ENCODE peak calls at places on chromosomes 2 and 18, in seven cellular contexts. J is naive thymus-derived CD4-positive, alpha-beta T cell; G is left ventricle myocardium inferior; M is tibial artery; B is A673; F is thoracic aorta; D is GM23248. R is an unnamed sample.

GRCh38 chr2:223597071-223597470 is 5.1 kb downstream of the SCG2 start:
- DNase-seq in J (no peak), G (no peak), M (no peak), B (no peak), F (no peak), D (peak; percentile 24), R (no peak)

GRCh38 chr2:182890773-182891381 is 24.4 kb upstream of the FRZB start:
- DNase-seq in J (no peak), G (no peak), M (no peak), B (no peak), F (no peak), D (no peak), R (no peak)

GRCh38 chr2:119772128-119772527 is 12.4 kb downstream of the PTPN4 start:
- DNase-seq in J (no peak), G (no peak), M (no peak), B (no peak), F (no peak), D (no peak), R (no peak)

GRCh38 chr2:226635221-226635620 is 164.4 kb downstream of the IRS1 start:
- DNase-seq in J (no peak), G (no peak), M (no peak), B (no peak), F (no peak), D (no peak), R (no peak)

GRCh38 chr2:146665801-146666200 is 1179.0 kb upstream of the ACVR2A start:
- DNase-seq in J (no peak), G (no peak), M (no peak), B (no peak), F (no peak), D (peak; percentile 5), R (no peak)

GRCh38 chr2:19878268-19879046 is 23.3 kb downstream of the TTC32 start:
- DNase-seq in J (no peak), G (no peak), M (no peak), B (no peak), F (no peak), D (no peak), R (no peak)

GRCh38 chr2:57906152-57906732 is 140.4 kb upstream of the VRK2 start:
- DNase-seq in J (no peak), G (no peak), M (no peak), B (peak; percentile 68), F (no peak), D (peak; percentile 77), R (no peak)

GRCh38 chr18:8858888-8859511 is 153.6 kb downstream of the MTCL1 start:
- DNase-seq in J (no peak), G (no peak), M (no peak), B (peak; percentile 56), F (no peak), D (peak; percentile 96), R (no peak)

GRCh38 chr2:107132141-107132540 is 246.2 kb upstream of the ST6GAL2 start:
- DNase-seq in J (no peak), G (no peak), M (no peak), B (no peak), F (no peak), D (no peak), R (no peak)

GRCh38 chr2:27238976-27239375 is 21.8 kb downstream of the CAD start:
- DNase-seq in J (no peak), G (peak; percentile 9), M (no peak), B (no peak), F (no peak), D (no peak), R (no peak)

GRCh38 chr2:241063587-241063986 is 38.5 kb downstream of the MTERF4 start:
- DNase-seq in J (no peak), G (no peak), M (no peak), B (no peak), F (no peak), D (no peak), R (no peak)

GRCh38 chr2:11187083-11187619 is 31.9 kb downstream of the SLC66A3 start:
- DNase-seq in J (no peak), G (no peak), M (no peak), B (peak; percentile 13), F (no peak), D (peak; percentile 89), R (no peak)

GRCh38 chr2:42099431-42100173 is 51.8 kb downstream of the PKDCC start:
- DNase-seq in J (peak; percentile 37), G (no peak), M (no peak), B (no peak), F (no peak), D (no peak), R (no peak)

GRCh38 chr18:69399253-69399652 is 1.4 kb upstream of the DOK6 start:
- DNase-seq in J (no peak), G (no peak), M (no peak), B (no peak), F (no peak), D (no peak), R (no peak)

GRCh38 chr18:53796042-53796729 is 428.3 kb downstream of the MBD2 start:
- DNase-seq in J (no peak), G (no peak), M (peak; percentile 39), B (peak; percentile 36), F (no peak), D (peak; percentile 96), R (no peak)

GRCh38 chr18:76407681-76408080 is 87.4 kb downstream of the ZNF516 start:
- DNase-seq in J (no peak), G (no peak), M (no peak), B (no peak), F (no peak), D (no peak), R (no peak)

GRCh38 chr2:187390891-187391290 is 57.2 kb downstream of the CALCRL start:
- DNase-seq in J (no peak), G (no peak), M (no peak), B (peak; percentile 49), F (no peak), D (peak; percentile 89), R (no peak)

GRCh38 chr2:111116843-111117665 is 3.7 kb upstream of the BCL2L11 start:
- DNase-seq in J (peak; percentile 67), G (peak; percentile 67), M (peak; percentile 70), B (peak; percentile 92), F (no peak), D (peak; percentile 81), R (peak; percentile 73)

DNA sequence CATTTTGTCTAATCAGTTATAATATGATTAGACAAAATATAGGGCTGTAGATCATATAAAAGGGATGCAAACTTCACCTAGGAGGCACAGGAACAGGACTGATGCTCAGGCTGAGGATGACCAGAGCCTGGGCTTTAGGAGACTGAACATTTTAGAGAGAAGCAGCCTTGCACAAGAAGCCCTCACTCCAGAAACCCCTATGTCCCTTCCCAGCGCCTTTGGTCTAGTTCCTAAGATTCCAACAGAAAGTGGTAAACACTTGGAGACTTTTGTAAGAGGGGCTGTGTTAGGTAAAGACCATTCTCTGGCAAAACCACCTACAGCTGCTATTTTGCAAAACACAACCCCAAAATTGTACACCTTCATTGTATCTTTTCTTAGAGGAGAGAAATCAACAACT is 33.2 kb downstream of the GPATCH11 start:
- DNase-seq in J (no peak), G (no peak), M (no peak), B (no peak), F (no peak), D (no peak), R (no peak)
- H3K36me3 ChIP-seq in J (no peaks in the 10 kb centered on the region), G (peaks cover 76% of the 10 kb centered on the region), M (peaks cover 77% of the 10 kb centered on the region), B (peaks cover 2% of the 10 kb centered on the region), F (peaks cover 27% of the 10 kb centered on the region), D (peaks cover 19% of the 10 kb centered on the region), R (peaks cover 20% of the 10 kb centered on the region)

GRCh38 chr2:176117162-176117822 is 714 bp downstream of the HOXD10 start:
- DNase-seq in J (no peak), G (no peak), M (no peak), B (peak; percentile 20), F (no peak), D (no peak), R (no peak)

GRCh38 chr2:176117823-176118376 is 1.3 kb downstream of the HOXD10 start:
- DNase-seq in J (no peak), G (no peak), M (no peak), B (peak; percentile 39), F (no peak), D (no peak), R (no peak)

GRCh38 chr2:176114930-176115625 is 1.5 kb upstream of the HOXD10 start:
- DNase-seq in J (no peak), G (no peak), M (no peak), B (no peak), F (no peak), D (peak; percentile 40), R (no peak)

GRCh38 chr2:176114120-176114929 is 2.3 kb upstream of the HOXD10 start:
- DNase-seq in J (no peak), G (no peak), M (no peak), B (peak; percentile 34), F (no peak), D (peak; percentile 69), R (no peak)

DNA sequence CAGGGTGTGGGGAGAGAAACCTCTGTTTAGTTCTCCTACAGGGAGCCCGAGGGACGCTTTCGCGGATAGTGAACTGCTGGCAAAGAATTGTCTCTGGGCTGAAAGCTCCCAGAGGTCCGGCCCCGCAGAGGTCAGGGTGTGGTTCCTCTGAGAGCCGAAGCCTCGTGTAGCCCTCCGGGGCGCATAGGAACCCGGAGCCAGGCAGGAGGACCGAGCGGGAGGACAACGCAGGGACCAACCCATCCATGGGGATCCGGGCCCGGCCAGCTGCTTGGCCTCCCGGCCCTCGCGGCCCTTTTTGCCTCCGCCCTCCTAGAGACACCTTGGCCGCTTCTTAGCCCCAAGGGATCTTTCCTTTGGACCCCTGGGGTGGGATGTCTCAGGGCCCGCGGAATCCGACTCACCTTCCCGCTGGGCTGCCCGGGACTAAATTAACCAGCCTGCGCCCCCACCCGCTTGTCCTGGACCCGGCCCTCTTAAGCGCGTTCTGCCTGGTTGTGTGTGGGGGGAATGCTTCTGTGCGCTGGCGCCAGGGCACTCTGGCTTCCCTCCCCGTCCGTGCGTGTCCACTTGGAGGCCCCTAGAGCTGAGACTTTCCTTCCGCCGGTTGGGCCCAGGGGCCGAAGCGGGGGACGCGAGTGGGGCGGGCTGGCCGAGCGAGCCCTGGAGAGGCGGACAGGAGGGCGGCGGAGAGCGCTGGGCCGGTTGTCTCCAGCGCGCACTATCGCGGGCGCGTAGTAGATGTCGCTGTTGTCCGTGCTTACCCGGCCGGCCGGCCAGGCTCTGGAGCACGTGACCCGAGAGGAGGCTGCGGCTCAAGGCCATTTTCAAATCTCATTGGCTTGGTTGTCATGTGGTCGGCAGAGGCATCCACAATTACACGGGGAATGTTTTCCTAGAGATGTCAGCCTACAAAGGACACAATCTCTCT is at the start of gene HOXD10:
- DNase-seq in J (no peak), G (no peak), M (no peak), B (peak; percentile 89), F (no peak), D (peak; percentile 92), R (peak; percentile 43)
- H3K4me3 ChIP-seq in J (no peak within 1 kb of the TSS), G (peak within 1 kb of the TSS; percentile 5), M (no peak within 1 kb of the TSS), B (peak within 1 kb of the TSS; percentile 73), F (no peak within 1 kb of the TSS), D (peak within 1 kb of the TSS; percentile 70), R (peak within 1 kb of the TSS; percentile 35)

GRCh38 chr2:73105511-73105971 is 7.2 kb downstream of the RAB11FIP5 start:
- DNase-seq in J (no peak), G (no peak), M (no peak), B (no peak), F (no peak), D (peak; percentile 41), R (no peak)
- H3K4me1 ChIP-seq in J (no peaks in the 10 kb centered on the region), G (peaks cover 63% of the 10 kb centered on the region), M (peaks cover 40% of the 10 kb centered on the region), B (no peaks in the 10 kb centered on the region), F (peaks cover 51% of the 10 kb centered on the region), D (peaks cover 69% of the 10 kb centered on the region), R (peaks cover 23% of the 10 kb centered on the region)

DNA sequence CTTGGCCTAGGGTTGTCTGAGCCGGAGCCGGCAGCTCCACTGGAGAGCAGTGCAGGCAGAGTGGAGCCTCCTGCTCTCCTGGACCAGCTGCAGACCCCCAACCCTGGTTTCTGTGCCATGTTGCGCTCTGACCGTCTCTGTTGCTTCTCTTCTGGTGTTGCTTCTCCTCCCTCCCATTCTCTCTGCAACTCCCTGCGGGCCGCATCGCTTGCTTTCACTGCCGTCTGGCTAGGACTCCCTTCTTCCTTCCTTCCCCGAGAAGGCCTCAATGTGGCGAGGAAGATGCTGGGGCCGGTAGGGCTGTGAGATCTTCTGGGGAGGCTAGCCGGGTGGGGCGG is 6.2 kb downstream of the DNAJB2 start:
- DNase-seq in J (no peak), G (no peak), M (no peak), B (no peak), F (no peak), D (no peak), R (no peak)
- H3K36me3 ChIP-seq in J (peaks cover 11% of the 10 kb centered on the region), G (peaks cover 59% of the 10 kb centered on the region), M (peaks cover 65% of the 10 kb centered on the region), B (peaks cover 2% of the 10 kb centered on the region), F (peaks cover 34% of the 10 kb centered on the region), D (no peaks in the 10 kb centered on the region), R (peaks cover 3% of the 10 kb centered on the region)